ENCODE peak calls at places on chromosomes 4 and X, in six cellular contexts. One of them, this sample, is unnamed.
A peak's percentile ranks its signal among the peaks of the same experiment; 100 is the strongest.

GRCh38 chr4:56261027-56261426 is 126.3 kb downstream of the AASDH start:
- DNase-seq in LoVo: no peak
- DNase-seq in WERI-Rb-1: no peak
- DNase-seq in NCI-H510A treated with DMSO at 0.1 percent for 48 hours: no peak
- DNase-seq in neuronal stem cell: no peak
- DNase-seq in stimulated activated CD4-positive, alpha-beta T cell treated with anti-CD3 and anti-CD28 coated beads, TNF-alpha, amount 100 ng/mL, for 48 hours: peak; percentile 50
- DNase-seq in this sample: no peak

GRCh38 chr4:159117564-159117963 is 14.7 kb downstream of the RAPGEF2 start:
- DNase-seq in LoVo: no peak
- DNase-seq in NCI-H510A treated with DMSO at 0.1 percent for 48 hours: no peak
- DNase-seq in WERI-Rb-1: no peak
- DNase-seq in stimulated activated CD4-positive, alpha-beta T cell treated with anti-CD3 and anti-CD28 coated beads, TNF-alpha, amount 100 ng/mL, for 48 hours: no peak
- DNase-seq in neuronal stem cell: no peak
- DNase-seq in this sample: no peak

GRCh38 chrX:53190363-53190960 is 34.5 kb downstream of the KDM5C start:
- DNase-seq in NCI-H510A treated with DMSO at 0.1 percent for 48 hours: peak; percentile 2
- DNase-seq in stimulated activated CD4-positive, alpha-beta T cell treated with anti-CD3 and anti-CD28 coated beads, TNF-alpha, amount 100 ng/mL, for 48 hours: no peak
- DNase-seq in WERI-Rb-1: peak; percentile 43
- DNase-seq in LoVo: no peak
- DNase-seq in neuronal stem cell: no peak
- DNase-seq in this sample: no peak

GRCh38 chr4:159077702-159078495 is 25.0 kb upstream of the RAPGEF2 start:
- DNase-seq in NCI-H510A treated with DMSO at 0.1 percent for 48 hours: peak; percentile 71
- DNase-seq in neuronal stem cell: no peak
- DNase-seq in WERI-Rb-1: no peak
- DNase-seq in LoVo: peak; percentile 55
- DNase-seq in stimulated activated CD4-positive, alpha-beta T cell treated with anti-CD3 and anti-CD28 coated beads, TNF-alpha, amount 100 ng/mL, for 48 hours: no peak
- DNase-seq in this sample: no peak

GRCh38 chr4:96407651-96408342 is 567.9 kb downstream of the PDHA2 start:
- DNase-seq in stimulated activated CD4-positive, alpha-beta T cell treated with anti-CD3 and anti-CD28 coated beads, TNF-alpha, amount 100 ng/mL, for 48 hours: no peak
- DNase-seq in WERI-Rb-1: no peak
- DNase-seq in neuronal stem cell: no peak
- DNase-seq in LoVo: no peak
- DNase-seq in NCI-H510A treated with DMSO at 0.1 percent for 48 hours: peak; percentile 43
- DNase-seq in this sample: no peak

GRCh38 chrX:20333672-20334071 is 67.0 kb upstream of the RPS6KA3 start:
- DNase-seq in neuronal stem cell: no peak
- DNase-seq in stimulated activated CD4-positive, alpha-beta T cell treated with anti-CD3 and anti-CD28 coated beads, TNF-alpha, amount 100 ng/mL, for 48 hours: peak; percentile 3
- DNase-seq in WERI-Rb-1: no peak
- DNase-seq in LoVo: no peak
- DNase-seq in NCI-H510A treated with DMSO at 0.1 percent for 48 hours: no peak
- DNase-seq in this sample: no peak

GRCh38 chr4:185219551-185220344 is 10.3 kb downstream of the SNX25 start:
- DNase-seq in neuronal stem cell: no peak
- DNase-seq in stimulated activated CD4-positive, alpha-beta T cell treated with anti-CD3 and anti-CD28 coated beads, TNF-alpha, amount 100 ng/mL, for 48 hours: no peak
- DNase-seq in LoVo: no peak
- DNase-seq in WERI-Rb-1: no peak
- DNase-seq in NCI-H510A treated with DMSO at 0.1 percent for 48 hours: no peak
- DNase-seq in this sample: no peak

GRCh38 chrX:16612257-16612987 is 37.5 kb upstream of the S100G start:
- DNase-seq in LoVo: no peak
- DNase-seq in neuronal stem cell: no peak
- DNase-seq in WERI-Rb-1: no peak
- DNase-seq in stimulated activated CD4-positive, alpha-beta T cell treated with anti-CD3 and anti-CD28 coated beads, TNF-alpha, amount 100 ng/mL, for 48 hours: no peak
- DNase-seq in NCI-H510A treated with DMSO at 0.1 percent for 48 hours: no peak
- DNase-seq in this sample: no peak

GRCh38 chrX:53249387-53250042 is 24.5 kb upstream of the KDM5C start:
- DNase-seq in WERI-Rb-1: no peak
- DNase-seq in LoVo: no peak
- DNase-seq in neuronal stem cell: no peak
- DNase-seq in NCI-H510A treated with DMSO at 0.1 percent for 48 hours: no peak
- DNase-seq in stimulated activated CD4-positive, alpha-beta T cell treated with anti-CD3 and anti-CD28 coated beads, TNF-alpha, amount 100 ng/mL, for 48 hours: no peak
- DNase-seq in this sample: no peak